ENCODE peak calls at places on chromosomes 7 and 10, in six cellular contexts. One of them, this sample, is unnamed.

GRCh38 chr7:136687693-136688322 is 180.6 kb upstream of the CHRM2 start:
- DNase-seq in aorta: no peak
- DNase-seq in choroid plexus epithelial cell: peak
- DNase-seq in CD8-positive, alpha-beta T cell: no peak
- DNase-seq in GM23248: peak
- DNase-seq in fibroblast of pulmonary artery: peak
- DNase-seq in this sample: no peak

GRCh38 chr10:12387561-12388210 is 38.3 kb downstream of the CAMK1D start:
- DNase-seq in GM23248: no peak
- DNase-seq in fibroblast of pulmonary artery: no peak
- DNase-seq in CD8-positive, alpha-beta T cell: no peak
- DNase-seq in aorta: no peak
- DNase-seq in choroid plexus epithelial cell: no peak
- DNase-seq in this sample: no peak

GRCh38 chr10:129541208-129541607 is 74.2 kb downstream of the MGMT start:
- DNase-seq in CD8-positive, alpha-beta T cell: no peak
- DNase-seq in choroid plexus epithelial cell: peak
- DNase-seq in GM23248: no peak
- DNase-seq in fibroblast of pulmonary artery: peak
- DNase-seq in aorta: no peak
- DNase-seq in this sample: no peak

GRCh38 chr10:113381906-113382562 is 170.8 kb upstream of the HABP2 start:
- DNase-seq in aorta: no peak
- DNase-seq in choroid plexus epithelial cell: peak
- DNase-seq in GM23248: peak
- DNase-seq in fibroblast of pulmonary artery: peak
- DNase-seq in CD8-positive, alpha-beta T cell: peak
- DNase-seq in this sample: peak

GRCh38 chr7:80584778-80585177 is 53.7 kb upstream of the CD36 start:
- DNase-seq in GM23248: peak
- DNase-seq in aorta: no peak
- DNase-seq in fibroblast of pulmonary artery: peak
- DNase-seq in CD8-positive, alpha-beta T cell: no peak
- DNase-seq in choroid plexus epithelial cell: peak
- DNase-seq in this sample: no peak

GRCh38 chr10:50552308-50552707 is 71.4 kb downstream of the SGMS1 start:
- DNase-seq in fibroblast of pulmonary artery: peak
- DNase-seq in CD8-positive, alpha-beta T cell: no peak
- DNase-seq in aorta: no peak
- DNase-seq in GM23248: peak
- DNase-seq in choroid plexus epithelial cell: peak
- DNase-seq in this sample: no peak

GRCh38 chr7:100677308-100678095 is 4.0 kb downstream of the GNB2 start:
- DNase-seq in aorta: peak
- DNase-seq in CD8-positive, alpha-beta T cell: no peak
- DNase-seq in fibroblast of pulmonary artery: no peak
- DNase-seq in GM23248: no peak
- DNase-seq in choroid plexus epithelial cell: no peak
- DNase-seq in this sample: no peak

GRCh38 chr10:58266826-58267712 is 625 bp downstream of the IPMK start:
- DNase-seq in fibroblast of pulmonary artery: peak
- DNase-seq in CD8-positive, alpha-beta T cell: peak
- DNase-seq in aorta: peak
- DNase-seq in choroid plexus epithelial cell: peak
- DNase-seq in GM23248: peak
- DNase-seq in this sample: peak

GRCh38 chr10:125061557-125062243 is 98.7 kb downstream of the CTBP2 start:
- DNase-seq in GM23248: no peak
- DNase-seq in aorta: no peak
- DNase-seq in choroid plexus epithelial cell: peak
- DNase-seq in fibroblast of pulmonary artery: no peak
- DNase-seq in CD8-positive, alpha-beta T cell: no peak
- DNase-seq in this sample: no peak

GRCh38 chr10:10794056-10794455 is 223.6 kb upstream of the CELF2 start:
- DNase-seq in GM23248: no peak
- DNase-seq in choroid plexus epithelial cell: no peak
- DNase-seq in aorta: no peak
- DNase-seq in CD8-positive, alpha-beta T cell: no peak
- DNase-seq in fibroblast of pulmonary artery: no peak
- DNase-seq in this sample: no peak
- H3K4me3 ChIP-seq in GM23248: no peak
- H3K4me3 ChIP-seq in choroid plexus epithelial cell: no peak
- H3K4me3 ChIP-seq in aorta: no peak
- H3K4me3 ChIP-seq in CD8-positive, alpha-beta T cell: no peak
- H3K4me3 ChIP-seq in fibroblast of pulmonary artery: no peak
- H3K4me3 ChIP-seq in this sample: peak

GRCh38 chr7:98286093-98286525 is 4.6 kb downstream of the BRI3 start:
- DNase-seq in aorta: peak
- DNase-seq in GM23248: peak
- DNase-seq in CD8-positive, alpha-beta T cell: no peak
- DNase-seq in choroid plexus epithelial cell: peak
- DNase-seq in fibroblast of pulmonary artery: peak
- DNase-seq in this sample: peak
- H3K4me3 ChIP-seq in aorta: no peak
- H3K4me3 ChIP-seq in GM23248: peak
- H3K4me3 ChIP-seq in CD8-positive, alpha-beta T cell: no peak
- H3K4me3 ChIP-seq in choroid plexus epithelial cell: peak
- H3K4me3 ChIP-seq in fibroblast of pulmonary artery: peak
- H3K4me3 ChIP-seq in this sample: no peak

DNA sequence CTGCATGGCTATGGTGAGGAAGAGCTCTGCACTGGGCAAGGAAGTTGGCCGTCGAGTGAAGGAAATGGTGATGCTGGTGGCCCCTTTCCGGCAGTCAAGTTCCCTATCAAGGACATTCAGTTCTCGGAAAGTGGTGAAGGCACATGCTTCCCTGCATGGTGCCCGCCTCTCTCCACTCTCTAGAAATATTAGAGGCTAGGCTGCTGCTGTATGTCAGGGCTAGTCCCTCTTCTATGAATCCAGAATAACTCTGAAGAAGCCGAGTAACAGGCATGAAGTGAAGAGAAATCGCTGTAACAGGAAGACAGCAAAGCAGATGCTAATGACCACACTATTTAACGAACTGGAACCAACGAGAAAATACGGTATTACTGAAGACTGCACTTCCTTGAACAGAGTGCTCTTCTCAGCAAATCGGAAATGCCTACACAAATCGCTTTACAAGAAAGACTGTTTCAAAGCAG is 5.4 kb downstream of the IDI1 start:
- DNase-seq in aorta: peak
- DNase-seq in GM23248: no peak
- DNase-seq in CD8-positive, alpha-beta T cell: no peak
- DNase-seq in choroid plexus epithelial cell: no peak
- DNase-seq in fibroblast of pulmonary artery: no peak
- DNase-seq in this sample: no peak
- H3K4me3 ChIP-seq in aorta: no peak
- H3K4me3 ChIP-seq in GM23248: no peak
- H3K4me3 ChIP-seq in CD8-positive, alpha-beta T cell: peak
- H3K4me3 ChIP-seq in choroid plexus epithelial cell: no peak
- H3K4me3 ChIP-seq in fibroblast of pulmonary artery: no peak
- H3K4me3 ChIP-seq in this sample: no peak

DNA sequence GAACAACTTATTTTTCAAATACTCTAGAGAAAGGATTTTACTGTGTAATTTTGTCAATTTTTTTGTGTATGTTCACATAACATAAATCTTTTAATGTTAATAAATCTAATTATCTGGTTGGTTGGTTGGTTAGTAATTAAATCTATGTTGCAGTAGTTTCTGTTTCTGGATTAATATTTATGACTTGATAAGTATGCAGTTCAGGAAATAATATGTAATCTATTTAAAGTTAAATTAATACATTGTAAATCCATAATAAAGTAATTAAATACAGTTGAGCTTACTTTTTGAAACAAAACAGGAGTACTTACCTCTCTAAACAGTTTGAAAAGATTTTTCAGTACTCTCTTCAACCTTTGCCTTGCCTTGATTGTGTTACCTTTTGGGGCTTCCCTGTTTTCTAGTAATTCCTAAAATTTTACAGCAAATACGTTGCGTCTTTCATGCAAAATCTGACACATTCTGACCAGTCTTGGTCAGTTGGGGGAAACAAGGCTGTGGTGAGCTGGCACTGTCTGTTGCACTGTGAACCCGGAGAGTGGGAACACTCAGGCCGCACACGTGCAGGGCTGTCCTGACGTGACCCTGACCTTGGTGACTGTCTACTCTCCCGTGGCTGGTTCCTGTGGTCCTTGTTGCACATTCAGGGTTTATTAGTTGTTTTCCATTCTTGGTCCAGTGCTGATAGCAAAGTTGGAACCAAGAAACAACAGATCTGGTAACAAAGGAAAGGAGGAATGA is 45.6 kb upstream of the FGL2 start:
- DNase-seq in CD8-positive, alpha-beta T cell: no peak
- DNase-seq in aorta: peak
- DNase-seq in fibroblast of pulmonary artery: no peak
- DNase-seq in GM23248: no peak
- DNase-seq in choroid plexus epithelial cell: no peak
- DNase-seq in this sample: no peak
- H3K4me3 ChIP-seq in CD8-positive, alpha-beta T cell: no peak
- H3K4me3 ChIP-seq in aorta: no peak
- H3K4me3 ChIP-seq in fibroblast of pulmonary artery: no peak
- H3K4me3 ChIP-seq in GM23248: no peak
- H3K4me3 ChIP-seq in choroid plexus epithelial cell: no peak
- H3K4me3 ChIP-seq in this sample: no peak

GRCh38 chr10:29285624-29286051 is 3.2 kb upstream of the LYZL1 start:
- DNase-seq in CD8-positive, alpha-beta T cell: no peak
- DNase-seq in choroid plexus epithelial cell: no peak
- DNase-seq in aorta: no peak
- DNase-seq in GM23248: no peak
- DNase-seq in fibroblast of pulmonary artery: no peak
- DNase-seq in this sample: no peak
- H3K4me3 ChIP-seq in CD8-positive, alpha-beta T cell: no peak
- H3K4me3 ChIP-seq in choroid plexus epithelial cell: no peak
- H3K4me3 ChIP-seq in aorta: no peak
- H3K4me3 ChIP-seq in GM23248: no peak
- H3K4me3 ChIP-seq in fibroblast of pulmonary artery: no peak
- H3K4me3 ChIP-seq in this sample: no peak

GRCh38 chr7:25031007-25031406 is 51.0 kb upstream of the OSBPL3 start:
- DNase-seq in choroid plexus epithelial cell: no peak
- DNase-seq in aorta: no peak
- DNase-seq in GM23248: no peak
- DNase-seq in fibroblast of pulmonary artery: no peak
- DNase-seq in CD8-positive, alpha-beta T cell: no peak
- DNase-seq in this sample: no peak
- H3K4me3 ChIP-seq in choroid plexus epithelial cell: no peak
- H3K4me3 ChIP-seq in aorta: no peak
- H3K4me3 ChIP-seq in GM23248: no peak
- H3K4me3 ChIP-seq in fibroblast of pulmonary artery: no peak
- H3K4me3 ChIP-seq in CD8-positive, alpha-beta T cell: no peak
- H3K4me3 ChIP-seq in this sample: no peak

GRCh38 chr7:1667566-1668485 is 2.3 kb upstream of the ELFN1 start:
- DNase-seq in choroid plexus epithelial cell: no peak
- DNase-seq in fibroblast of pulmonary artery: no peak
- DNase-seq in aorta: peak
- DNase-seq in CD8-positive, alpha-beta T cell: no peak
- DNase-seq in GM23248: no peak
- DNase-seq in this sample: no peak

GRCh38 chr7:1669486-1669951 is 558 bp upstream of the ELFN1 start:
- DNase-seq in fibroblast of pulmonary artery: no peak
- DNase-seq in GM23248: no peak
- DNase-seq in CD8-positive, alpha-beta T cell: no peak
- DNase-seq in aorta: peak
- DNase-seq in choroid plexus epithelial cell: no peak
- DNase-seq in this sample: no peak

GRCh38 chr7:1666779-1667565 is 3.1 kb upstream of the ELFN1 start:
- DNase-seq in CD8-positive, alpha-beta T cell: no peak
- DNase-seq in choroid plexus epithelial cell: no peak
- DNase-seq in GM23248: peak
- DNase-seq in aorta: peak
- DNase-seq in fibroblast of pulmonary artery: no peak
- DNase-seq in this sample: no peak

GRCh38 chr7:1668932-1669485 is 1.1 kb upstream of the ELFN1 start:
- DNase-seq in choroid plexus epithelial cell: no peak
- DNase-seq in fibroblast of pulmonary artery: peak
- DNase-seq in CD8-positive, alpha-beta T cell: no peak
- DNase-seq in aorta: peak
- DNase-seq in GM23248: peak
- DNase-seq in this sample: no peak

GRCh38 chr7:1668486-1668931 is 1.6 kb upstream of the ELFN1 start:
- DNase-seq in fibroblast of pulmonary artery: no peak
- DNase-seq in GM23248: no peak
- DNase-seq in aorta: peak
- DNase-seq in CD8-positive, alpha-beta T cell: no peak
- DNase-seq in choroid plexus epithelial cell: no peak
- DNase-seq in this sample: no peak
- H3K4me3 ChIP-seq in fibroblast of pulmonary artery: no peak
- H3K4me3 ChIP-seq in GM23248: no peak
- H3K4me3 ChIP-seq in aorta: no peak
- H3K4me3 ChIP-seq in CD8-positive, alpha-beta T cell: no peak
- H3K4me3 ChIP-seq in choroid plexus epithelial cell: no peak
- H3K4me3 ChIP-seq in this sample: no peak

GRCh38 chr10:77563638-77564270 is 73.9 kb downstream of the KCNMA1 start:
- DNase-seq in GM23248: peak
- DNase-seq in aorta: no peak
- DNase-seq in fibroblast of pulmonary artery: no peak
- DNase-seq in CD8-positive, alpha-beta T cell: no peak
- DNase-seq in choroid plexus epithelial cell: no peak
- DNase-seq in this sample: no peak
- H3K4me3 ChIP-seq in GM23248: no peak
- H3K4me3 ChIP-seq in aorta: no peak
- H3K4me3 ChIP-seq in fibroblast of pulmonary artery: no peak
- H3K4me3 ChIP-seq in CD8-positive, alpha-beta T cell: no peak
- H3K4me3 ChIP-seq in choroid plexus epithelial cell: no peak
- H3K4me3 ChIP-seq in this sample: no peak

GRCh38 chr10:106705576-106706526 is 458.7 kb downstream of the SORCS1 start:
- DNase-seq in GM23248: peak
- DNase-seq in choroid plexus epithelial cell: peak
- DNase-seq in CD8-positive, alpha-beta T cell: peak
- DNase-seq in fibroblast of pulmonary artery: peak
- DNase-seq in aorta: no peak
- DNase-seq in this sample: peak

GRCh38 chr10:106711313-106711906 is 453.1 kb downstream of the SORCS1 start:
- DNase-seq in fibroblast of pulmonary artery: peak
- DNase-seq in CD8-positive, alpha-beta T cell: peak
- DNase-seq in aorta: no peak
- DNase-seq in choroid plexus epithelial cell: peak
- DNase-seq in GM23248: peak
- DNase-seq in this sample: peak

GRCh38 chr10:106712988-106713387 is 451.5 kb downstream of the SORCS1 start:
- DNase-seq in CD8-positive, alpha-beta T cell: no peak
- DNase-seq in GM23248: no peak
- DNase-seq in fibroblast of pulmonary artery: no peak
- DNase-seq in aorta: no peak
- DNase-seq in choroid plexus epithelial cell: no peak
- DNase-seq in this sample: no peak

GRCh38 chr10:106708521-106708920 is 456.0 kb downstream of the SORCS1 start:
- DNase-seq in CD8-positive, alpha-beta T cell: no peak
- DNase-seq in GM23248: no peak
- DNase-seq in fibroblast of pulmonary artery: no peak
- DNase-seq in aorta: no peak
- DNase-seq in choroid plexus epithelial cell: no peak
- DNase-seq in this sample: no peak

GRCh38 chr10:106707657-106708056 is 456.8 kb downstream of the SORCS1 start:
- DNase-seq in choroid plexus epithelial cell: no peak
- DNase-seq in fibroblast of pulmonary artery: no peak
- DNase-seq in CD8-positive, alpha-beta T cell: no peak
- DNase-seq in aorta: no peak
- DNase-seq in GM23248: no peak
- DNase-seq in this sample: no peak
- H3K4me3 ChIP-seq in choroid plexus epithelial cell: no peak
- H3K4me3 ChIP-seq in fibroblast of pulmonary artery: no peak
- H3K4me3 ChIP-seq in CD8-positive, alpha-beta T cell: no peak
- H3K4me3 ChIP-seq in aorta: no peak
- H3K4me3 ChIP-seq in GM23248: no peak
- H3K4me3 ChIP-seq in this sample: no peak